ENCODE peak calls at places on chromosomes 4 and X, in four cellular contexts. One of them, this sample, is unnamed.

GRCh38 chr4:7758444-7758815 is 181.2 kb downstream of the AFAP1 start:
- DNase-seq in AG08396: no peak
- DNase-seq in foreskin fibroblast: no peak
- DNase-seq in NCI-H1105 treated with DMSO at 0.1 percent for 48 hours: no peak
- DNase-seq in this sample: no peak

GRCh38 chr4:172996571-172997216 is 171.9 kb upstream of the GALNT7 start:
- DNase-seq in foreskin fibroblast: peak
- DNase-seq in AG08396: peak
- DNase-seq in NCI-H1105 treated with DMSO at 0.1 percent for 48 hours: no peak
- DNase-seq in this sample: no peak

GRCh38 chr4:70868778-70869177 is 29.1 kb upstream of the GRSF1 start:
- DNase-seq in NCI-H1105 treated with DMSO at 0.1 percent for 48 hours: no peak
- DNase-seq in AG08396: no peak
- DNase-seq in foreskin fibroblast: no peak
- DNase-seq in this sample: no peak

GRCh38 chr4:2281575-2282343 is 19.9 kb upstream of the MXD4 start:
- DNase-seq in foreskin fibroblast: no peak
- DNase-seq in NCI-H1105 treated with DMSO at 0.1 percent for 48 hours: no peak
- DNase-seq in AG08396: no peak
- DNase-seq in this sample: peak

GRCh38 chrX:136168929-136169735 is 21.8 kb downstream of the FHL1 start:
- DNase-seq in AG08396: peak
- DNase-seq in NCI-H1105 treated with DMSO at 0.1 percent for 48 hours: peak
- DNase-seq in foreskin fibroblast: peak
- DNase-seq in this sample: no peak

GRCh38 chr4:121370729-121371325 is 10.0 kb downstream of the QRFPR start:
- DNase-seq in AG08396: peak
- DNase-seq in NCI-H1105 treated with DMSO at 0.1 percent for 48 hours: peak
- DNase-seq in foreskin fibroblast: peak
- DNase-seq in this sample: peak

GRCh38 chr4:10074767-10075105 is 41.9 kb downstream of the WDR1 start:
- DNase-seq in AG08396: peak
- DNase-seq in NCI-H1105 treated with DMSO at 0.1 percent for 48 hours: no peak
- DNase-seq in foreskin fibroblast: peak
- DNase-seq in this sample: peak

GRCh38 chr4:100716416-100716815 is 198.6 kb upstream of the EMCN start:
- DNase-seq in foreskin fibroblast: no peak
- DNase-seq in NCI-H1105 treated with DMSO at 0.1 percent for 48 hours: no peak
- DNase-seq in AG08396: no peak
- DNase-seq in this sample: no peak

GRCh38 chrX:10017866-10018265 is 50.7 kb downstream of the CLDN34 start:
- DNase-seq in foreskin fibroblast: peak
- DNase-seq in AG08396: peak
- DNase-seq in NCI-H1105 treated with DMSO at 0.1 percent for 48 hours: peak
- DNase-seq in this sample: no peak

GRCh38 chrX:72079607-72080006 is 52.1 kb downstream of the RTL5 start:
- DNase-seq in foreskin fibroblast: no peak
- DNase-seq in AG08396: no peak
- DNase-seq in NCI-H1105 treated with DMSO at 0.1 percent for 48 hours: no peak
- DNase-seq in this sample: no peak

GRCh38 chrX:75131973-75132627 is 24.0 kb downstream of the ABCB7 start:
- DNase-seq in NCI-H1105 treated with DMSO at 0.1 percent for 48 hours: no peak
- DNase-seq in AG08396: no peak
- DNase-seq in foreskin fibroblast: no peak
- DNase-seq in this sample: no peak

GRCh38 chrX:115330498-115331138 is 41.1 kb downstream of the LUZP4 start:
- DNase-seq in foreskin fibroblast: no peak
- DNase-seq in AG08396: peak
- DNase-seq in NCI-H1105 treated with DMSO at 0.1 percent for 48 hours: peak
- DNase-seq in this sample: no peak

GRCh38 chrX:72620550-72621145 is 48.0 kb upstream of the HDAC8 start:
- DNase-seq in foreskin fibroblast: peak
- DNase-seq in NCI-H1105 treated with DMSO at 0.1 percent for 48 hours: no peak
- DNase-seq in AG08396: peak
- DNase-seq in this sample: peak

GRCh38 chr4:86974481-86975050 is 39.8 kb downstream of the AFF1 start:
- DNase-seq in foreskin fibroblast: no peak
- DNase-seq in AG08396: no peak
- DNase-seq in NCI-H1105 treated with DMSO at 0.1 percent for 48 hours: no peak
- DNase-seq in this sample: no peak

GRCh38 chrX:44954562-44954961 is 81.6 kb downstream of the KDM6A start:
- DNase-seq in foreskin fibroblast: no peak
- DNase-seq in AG08396: no peak
- DNase-seq in NCI-H1105 treated with DMSO at 0.1 percent for 48 hours: peak
- DNase-seq in this sample: no peak

GRCh38 chr4:78787392-78788004 is 11.3 kb downstream of the BMP2K start:
- DNase-seq in AG08396: no peak
- DNase-seq in NCI-H1105 treated with DMSO at 0.1 percent for 48 hours: no peak
- DNase-seq in foreskin fibroblast: no peak
- DNase-seq in this sample: no peak

GRCh38 chr4:159451006-159451405 is 348.1 kb downstream of the RAPGEF2 start:
- DNase-seq in AG08396: no peak
- DNase-seq in foreskin fibroblast: no peak
- DNase-seq in NCI-H1105 treated with DMSO at 0.1 percent for 48 hours: no peak
- DNase-seq in this sample: no peak

GRCh38 chr4:167020410-167020809 is 213.9 kb downstream of the SPOCK3 start:
- DNase-seq in NCI-H1105 treated with DMSO at 0.1 percent for 48 hours: no peak
- DNase-seq in foreskin fibroblast: no peak
- DNase-seq in AG08396: no peak
- DNase-seq in this sample: no peak

GRCh38 chr4:21728231-21728758 is 220.3 kb downstream of the KCNIP4 start:
- DNase-seq in NCI-H1105 treated with DMSO at 0.1 percent for 48 hours: no peak
- DNase-seq in AG08396: no peak
- DNase-seq in foreskin fibroblast: no peak
- DNase-seq in this sample: no peak

GRCh38 chrX:139382529-139382928 is 148.0 kb upstream of the F9 start:
- DNase-seq in AG08396: no peak
- DNase-seq in NCI-H1105 treated with DMSO at 0.1 percent for 48 hours: peak
- DNase-seq in foreskin fibroblast: no peak
- DNase-seq in this sample: no peak

GRCh38 chrX:38754102-38754790 is 47.0 kb upstream of the MID1IP1 start:
- DNase-seq in NCI-H1105 treated with DMSO at 0.1 percent for 48 hours: peak
- DNase-seq in AG08396: peak
- DNase-seq in foreskin fibroblast: peak
- DNase-seq in this sample: no peak

GRCh38 chrX:103254171-103254824 is 657 bp downstream of the TCEAL8 start:
- DNase-seq in NCI-H1105 treated with DMSO at 0.1 percent for 48 hours: peak
- DNase-seq in AG08396: peak
- DNase-seq in foreskin fibroblast: peak
- DNase-seq in this sample: peak

GRCh38 chr4:105246712-105247111 is 100.0 kb downstream of the TET2 start:
- DNase-seq in NCI-H1105 treated with DMSO at 0.1 percent for 48 hours: no peak
- DNase-seq in foreskin fibroblast: peak
- DNase-seq in AG08396: peak
- DNase-seq in this sample: no peak

GRCh38 chr4:337932-338758 is 531 bp downstream of the ZNF141 start:
- DNase-seq in NCI-H1105 treated with DMSO at 0.1 percent for 48 hours: no peak
- DNase-seq in foreskin fibroblast: peak
- DNase-seq in AG08396: peak
- DNase-seq in this sample: peak

GRCh38 chrX:47311857-47312774 is 58.3 kb upstream of the ZNF157 start:
- DNase-seq in AG08396: peak
- DNase-seq in foreskin fibroblast: peak
- DNase-seq in NCI-H1105 treated with DMSO at 0.1 percent for 48 hours: no peak
- DNase-seq in this sample: peak

GRCh38 chrX:10769165-10769564 is 148.8 kb upstream of the MID1 start:
- DNase-seq in foreskin fibroblast: no peak
- DNase-seq in NCI-H1105 treated with DMSO at 0.1 percent for 48 hours: peak
- DNase-seq in AG08396: peak
- DNase-seq in this sample: no peak

GRCh38 chrX:139204903-139205667 is 325.5 kb upstream of the F9 start:
- DNase-seq in foreskin fibroblast: no peak
- DNase-seq in NCI-H1105 treated with DMSO at 0.1 percent for 48 hours: peak
- DNase-seq in AG08396: peak
- DNase-seq in this sample: peak

GRCh38 chr4:186019264-186019663 is 49.7 kb upstream of the TLR3 start:
- DNase-seq in foreskin fibroblast: no peak
- DNase-seq in AG08396: no peak
- DNase-seq in NCI-H1105 treated with DMSO at 0.1 percent for 48 hours: no peak
- DNase-seq in this sample: no peak

GRCh38 chr4:143437937-143438336 is 75.6 kb upstream of the SMARCA5 start:
- DNase-seq in AG08396: no peak
- DNase-seq in foreskin fibroblast: no peak
- DNase-seq in NCI-H1105 treated with DMSO at 0.1 percent for 48 hours: no peak
- DNase-seq in this sample: no peak

GRCh38 chr4:130147618-130148017 is 1051.7 kb downstream of the C4orf33 start:
- DNase-seq in foreskin fibroblast: no peak
- DNase-seq in AG08396: no peak
- DNase-seq in NCI-H1105 treated with DMSO at 0.1 percent for 48 hours: no peak
- DNase-seq in this sample: no peak

GRCh38 chrX:40544343-40545250 is 36.2 kb upstream of the ATP6AP2 start:
- DNase-seq in foreskin fibroblast: no peak
- DNase-seq in NCI-H1105 treated with DMSO at 0.1 percent for 48 hours: no peak
- DNase-seq in AG08396: no peak
- DNase-seq in this sample: no peak

GRCh38 chrX:155613927-155614559 is 1.3 kb upstream of the TMLHE start:
- DNase-seq in NCI-H1105 treated with DMSO at 0.1 percent for 48 hours: no peak
- DNase-seq in AG08396: no peak
- DNase-seq in foreskin fibroblast: no peak
- DNase-seq in this sample: no peak

GRCh38 chrX:118495958-118496762 is 545 bp downstream of the DOCK11 start:
- DNase-seq in foreskin fibroblast: no peak
- DNase-seq in AG08396: no peak
- DNase-seq in NCI-H1105 treated with DMSO at 0.1 percent for 48 hours: peak
- DNase-seq in this sample: peak

GRCh38 chr4:98261291-98262271 is at the start of gene RAP1GDS1:
- DNase-seq in AG08396: peak
- DNase-seq in NCI-H1105 treated with DMSO at 0.1 percent for 48 hours: peak
- DNase-seq in foreskin fibroblast: peak
- DNase-seq in this sample: peak

This sample was measured in stomach.